ENCODE peak calls at places on chromosomes 13 and 19, in six cellular contexts. X is IMR-90, O is H1, N is neuronal stem cell, J is trophoblast cell, P is mesenchymal stem cell. W is an unnamed sample.

GRCh38 chr13:40777166-40777956 is 6.4 kb upstream of the MRPS31 start:
- DNase-seq in X (peak; percentile 37), O (no peak), N (peak; percentile 40), J (no peak), P (peak; percentile 70), W (peak; percentile 51)

GRCh38 chr13:34587586-34587985 is 354.5 kb upstream of the NBEA start:
- DNase-seq in X (no peak), O (no peak), N (no peak), J (no peak), P (no peak), W (no peak)

GRCh38 chr19:13112555-13112954 is 4.0 kb downstream of the TRMT1 start:
- DNase-seq in X (no peak), O (no peak), N (no peak), J (no peak), P (no peak), W (no peak)

GRCh38 chr19:38634757-38635482 is 12.5 kb upstream of the ACTN4 start:
- DNase-seq in X (peak; percentile 54), O (peak; percentile 95), N (peak; percentile 69), J (peak; percentile 56), P (peak; percentile 71), W (peak; percentile 81)

GRCh38 chr13:81051873-81052272 is 710.9 kb upstream of the SPRY2 start:
- DNase-seq in X (no peak), O (no peak), N (no peak), J (no peak), P (peak; percentile 3), W (no peak)

GRCh38 chr13:100721885-100722512 is 47.4 kb upstream of the TMTC4 start:
- DNase-seq in X (peak; percentile 50), O (peak; percentile 82), N (peak; percentile 51), J (peak; percentile 60), P (peak; percentile 53), W (peak; percentile 56)

GRCh38 chr13:100646030-100646673 is 28.4 kb downstream of the TMTC4 start:
- DNase-seq in X (peak; percentile 31), O (no peak), N (no peak), J (peak; percentile 9), P (peak; percentile 32), W (no peak)

GRCh38 chr19:18156841-18157464 is 4.0 kb downstream of the PIK3R2 start:
- DNase-seq in X (peak; percentile 83), O (no peak), N (no peak), J (no peak), P (peak; percentile 86), W (no peak)

GRCh38 chr13:96089749-96090239 is at the start of gene HS6ST3:
- DNase-seq in X (no peak), O (no peak), N (peak; percentile 57), J (peak; percentile 27), P (peak; percentile 7), W (peak; percentile 79)

GRCh38 chr19:40341601-40342482 is 6.4 kb downstream of the C19orf47 start:
- DNase-seq in X (no peak), O (no peak), N (no peak), J (peak; percentile 82), P (no peak), W (no peak)

GRCh38 chr19:898663-899062 is 5.4 kb downstream of the RNU6-9 start:
- DNase-seq in X (no peak), O (peak; percentile 77), N (no peak), J (no peak), P (no peak), W (no peak)

GRCh38 chr19:3108775-3109174 is 14.6 kb downstream of the GNA11 start:
- DNase-seq in X (peak; percentile 50), O (peak; percentile 86), N (peak; percentile 56), J (peak; percentile 48), P (peak; percentile 69), W (peak; percentile 82)

GRCh38 chr13:19864339-19865309 is 1.2 kb upstream of the ZMYM5 start:
- DNase-seq in X (peak; percentile 9), O (peak; percentile 83), N (peak; percentile 65), J (peak; percentile 72), P (peak; percentile 69), W (peak; percentile 68)

GRCh38 chr13:45108716-45109706 is 11.3 kb upstream of the GTF2F2 start:
- DNase-seq in X (peak; percentile 66), O (peak; percentile 55), N (no peak), J (no peak), P (peak; percentile 37), W (peak; percentile 74)

GRCh38 chr13:94140027-94140426 is 339.5 kb downstream of the DCT start:
- DNase-seq in X (no peak), O (no peak), N (no peak), J (no peak), P (no peak), W (no peak)

GRCh38 chr19:4198467-4199126 is 16.1 kb downstream of the ANKRD24 start:
- DNase-seq in X (no peak), O (no peak), N (no peak), J (no peak), P (no peak), W (no peak)

GRCh38 chr19:12938536-12939291 is at the start of gene CALR:
- DNase-seq in X (no peak), O (no peak), N (no peak), J (no peak), P (peak; percentile 58), W (no peak)

GRCh38 chr19:35715981-35716734 is 1.6 kb upstream of the KMT2B start:
- DNase-seq in X (peak; percentile 30), O (peak; percentile 87), N (no peak), J (peak; percentile 48), P (no peak), W (no peak)

GRCh38 chr19:33472696-33473624 is 48.6 kb downstream of the PEPD start:
- DNase-seq in X (peak; percentile 99), O (no peak), N (no peak), J (peak; percentile 10), P (peak; percentile 48), W (no peak)

GRCh38 chr13:92886535-92887098 is 340.0 kb upstream of the GPC6 start:
- DNase-seq in X (no peak), O (no peak), N (no peak), J (no peak), P (no peak), W (no peak)

GRCh38 chr13:51785592-51786424 is 18.2 kb downstream of the DHRS12 start:
- DNase-seq in X (peak; percentile 44), O (no peak), N (no peak), J (peak; percentile 20), P (peak; percentile 62), W (no peak)

GRCh38 chr13:60211548-60211947 is 47.8 kb upstream of the DIAPH3 start:
- DNase-seq in X (no peak), O (no peak), N (no peak), J (no peak), P (no peak), W (no peak)

GRCh38 chr13:110116072-110116487 is 190.9 kb downstream of the COL4A1 start:
- DNase-seq in X (peak; percentile 60), O (peak; percentile 93), N (peak; percentile 61), J (peak; percentile 92), P (peak; percentile 86), W (peak; percentile 82)

GRCh38 chr19:7596191-7596937 is 701 bp downstream of the CAMSAP3 start:
- DNase-seq in X (no peak), O (peak; percentile 59), N (no peak), J (no peak), P (no peak), W (no peak)

GRCh38 chr13:31749929-31750328 is 10.6 kb downstream of the RXFP2 start:
- DNase-seq in X (peak; percentile 94), O (no peak), N (no peak), J (no peak), P (peak; percentile 80), W (no peak)

GRCh38 chr19:54646331-54646841 is 16.1 kb downstream of the LILRB1 start:
- DNase-seq in X (no peak), O (no peak), N (no peak), J (no peak), P (no peak), W (no peak)

GRCh38 chr19:6073858-6074708 is 36.2 kb downstream of the RFX2 start:
- DNase-seq in X (no peak), O (no peak), N (no peak), J (no peak), P (no peak), W (no peak)
- H3K14ac ChIP-seq in X (peak overlapping the region; percentile 19), O (no peak overlapping the region), N (no peak overlapping the region), J (no peak overlapping the region), P (peak overlapping the region; percentile 59), W (no peak overlapping the region)

GRCh38 chr19:9967326-9967725 is 31.0 kb upstream of the OLFM2 start:
- DNase-seq in X (peak; percentile 30), O (no peak), N (no peak), J (no peak), P (no peak), W (no peak)
- H3K14ac ChIP-seq in X (peak overlapping the region; percentile 74), O (no peak overlapping the region), N (no peak overlapping the region), J (no peak overlapping the region), P (no peak overlapping the region), W (no peak overlapping the region)

GRCh38 chr19:53596056-53596455 is 35.7 kb upstream of the DPRX start:
- DNase-seq in X (no peak), O (peak; percentile 63), N (no peak), J (no peak), P (no peak), W (peak; percentile 67)

GRCh38 chr19:53600217-53600616 is 31.6 kb upstream of the DPRX start:
- DNase-seq in X (no peak), O (no peak), N (no peak), J (no peak), P (no peak), W (no peak)

GRCh38 chr19:53597023-53597422 is 34.8 kb upstream of the DPRX start:
- DNase-seq in X (no peak), O (no peak), N (no peak), J (peak; percentile 92), P (no peak), W (no peak)

GRCh38 chr19:53595510-53595867 is 36.3 kb upstream of the DPRX start:
- DNase-seq in X (no peak), O (no peak), N (no peak), J (no peak), P (no peak), W (no peak)

DNA sequence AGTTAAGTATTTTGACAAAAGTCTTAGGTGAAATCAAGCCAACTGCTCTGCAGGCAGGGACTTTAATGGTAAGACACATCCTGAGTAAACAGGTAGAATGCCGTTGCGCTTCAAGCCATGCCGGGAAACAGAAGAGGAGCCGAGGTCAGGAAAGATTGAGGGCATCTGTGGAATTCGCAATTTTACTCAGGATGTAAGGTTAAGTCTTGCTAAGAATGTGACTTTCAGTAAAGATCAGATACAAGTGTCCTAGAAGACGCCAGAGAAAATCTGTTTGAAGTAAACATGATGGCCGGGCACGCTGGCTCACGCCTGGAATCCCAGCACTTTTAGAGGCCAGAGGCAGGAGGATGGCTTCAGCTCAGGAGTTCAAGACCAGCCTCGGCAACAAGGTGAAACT is 33.4 kb upstream of the DPRX start:
- DNase-seq in X (no peak), O (no peak), N (no peak), J (peak; percentile 83), P (no peak), W (no peak)
- H3K14ac ChIP-seq in X (no peak overlapping the region), O (no peak overlapping the region), N (no peak overlapping the region), J (peak overlapping the region; percentile 54), P (no peak overlapping the region), W (no peak overlapping the region)

GRCh38 chr19:49141352-49141751 is 13.8 kb downstream of the HRC start:
- DNase-seq in X (no peak), O (no peak), N (no peak), J (no peak), P (no peak), W (no peak)
- H3K14ac ChIP-seq in X (no peak overlapping the region), O (no peak overlapping the region), N (no peak overlapping the region), J (no peak overlapping the region), P (no peak overlapping the region), W (no peak overlapping the region)

GRCh38 chr13:78786399-78786879 is 127.5 kb upstream of the OBI1 start:
- DNase-seq in X (no peak), O (no peak), N (no peak), J (no peak), P (no peak), W (no peak)
- H3K14ac ChIP-seq in X (no peak overlapping the region), O (no peak overlapping the region), N (no peak overlapping the region), J (no peak overlapping the region), P (no peak overlapping the region), W (no peak overlapping the region)